ENCODE peak calls at places on chromosomes 4 and X, in four cellular contexts. L is heart right ventricle, X is RPMI7951, V is AG09319. S is an unnamed sample.
A peak's percentile ranks its signal among the peaks of the same experiment; 100 is the strongest.

GRCh38 chr4:154720123-154720522 is 23.7 kb upstream of the LRAT start:
- DNase-seq in L (no peak), X (no peak), V (no peak), S (no peak)

GRCh38 chr4:3681191-3681590 is 85.0 kb upstream of the ADRA2C start:
- DNase-seq in L (no peak), X (no peak), V (no peak), S (no peak)

GRCh38 chrX:143781103-143781502 is 60.6 kb upstream of the SPANXN2 start:
- DNase-seq in L (no peak), X (peak; percentile 80), V (no peak), S (no peak)

GRCh38 chr4:85565761-85566480 is 91.0 kb downstream of the ARHGAP24 start:
- DNase-seq in L (no peak), X (no peak), V (peak; percentile 11), S (no peak)

GRCh38 chr4:146637853-146638800 is 566 bp upstream of the POU4F2 start:
- DNase-seq in L (no peak), X (no peak), V (no peak), S (no peak)

GRCh38 chr4:67558493-67558892 is at the start of gene STAP1:
- DNase-seq in L (no peak), X (no peak), V (no peak), S (no peak)

GRCh38 chrX:128975716-128976115 is 547.6 kb downstream of the SMARCA1 start:
- DNase-seq in L (no peak), X (no peak), V (no peak), S (no peak)

GRCh38 chr4:48970471-48970921 is 15.6 kb upstream of the CWH43 start:
- DNase-seq in L (no peak), X (peak; percentile 84), V (no peak), S (no peak)

GRCh38 chr4:134518574-134519217 is 317.1 kb upstream of the PABPC4L start:
- DNase-seq in L (no peak), X (no peak), V (no peak), S (no peak)

GRCh38 chr4:40299126-40299525 is 36.0 kb upstream of the CHRNA9 start:
- DNase-seq in L (no peak), X (no peak), V (no peak), S (no peak)

GRCh38 chr4:139865537-139865936 is 199.9 kb downstream of the MGST2 start:
- DNase-seq in L (no peak), X (no peak), V (no peak), S (no peak)

GRCh38 chr4:84912741-84913140 is 53.7 kb downstream of the WDFY3 start:
- DNase-seq in L (no peak), X (no peak), V (no peak), S (no peak)